ENCODE peak calls at places on chromosomes 2 and 18, in four cellular contexts. G is IMR-90, H is endothelial cell of umbilical vein, U is K562. X is an unnamed sample.
A peak's percentile ranks its signal among the peaks of the same experiment; 100 is the strongest.

GRCh38 chr2:162220438-162220837 is 22.8 kb downstream of the FAP start:
- DNase-seq in G (no peak), H (no peak), U (no peak), X (no peak)

GRCh38 chr2:230908094-230908594 is 16.9 kb downstream of the GPR55 start:
- DNase-seq in G (peak; percentile 3), H (no peak), U (peak; percentile 12), X (no peak)

GRCh38 chr2:146879882-146880281 is 964.9 kb upstream of the ACVR2A start:
- DNase-seq in G (no peak), H (no peak), U (no peak), X (no peak)

GRCh38 chr2:127563458-127564428 is 28.3 kb downstream of the MYO7B start:
- DNase-seq in G (no peak), H (no peak), U (no peak), X (no peak)

GRCh38 chr2:159272166-159272565 is 14.3 kb downstream of the WDSUB1 start:
- DNase-seq in G (no peak), H (no peak), U (no peak), X (no peak)

GRCh38 chr2:239751719-239752355 is 273.3 kb downstream of the NDUFA10 start:
- DNase-seq in G (no peak), H (no peak), U (no peak), X (no peak)

GRCh38 chr18:8423051-8423558 is 186.1 kb upstream of the RAB12 start:
- DNase-seq in G (peak; percentile 65), H (peak; percentile 6), U (peak; percentile 5), X (no peak)

GRCh38 chr18:10135302-10135926 is 221.6 kb downstream of the VAPA start:
- DNase-seq in G (no peak), H (no peak), U (no peak), X (no peak)

GRCh38 chr18:12656671-12657047 is 1.2 kb downstream of the SPIRE1 start:
- DNase-seq in G (peak; percentile 50), H (peak; percentile 63), U (peak; percentile 16), X (no peak)

GRCh38 chr2:146874260-146874658 is 970.6 kb upstream of the ACVR2A start:
- DNase-seq in G (no peak), H (peak; percentile 98), U (no peak), X (peak; percentile 77)

GRCh38 chr2:12488365-12488972 is 228.3 kb upstream of the TRIB2 start:
- DNase-seq in G (no peak), H (no peak), U (no peak), X (no peak)

GRCh38 chr18:50218432-50219197 is 23.7 kb upstream of the MYO5B start:
- DNase-seq in G (peak; percentile 14), H (peak; percentile 20), U (peak; percentile 17), X (no peak)

GRCh38 chr2:237961637-237962036 is 5.2 kb upstream of the UBE2F start:
- DNase-seq in G (no peak), H (no peak), U (no peak), X (no peak)

GRCh38 chr2:173432049-173432754 is 77.5 kb downstream of the CDCA7 start:
- DNase-seq in G (peak; percentile 71), H (no peak), U (no peak), X (no peak)

GRCh38 chr2:121255363-121255762 is 29.6 kb downstream of the TFCP2L1 start:
- DNase-seq in G (no peak), H (no peak), U (no peak), X (no peak)

GRCh38 chr2:213152065-213152794 is 818 bp upstream of the IKZF2 start:
- DNase-seq in G (peak; percentile 77), H (peak; percentile 64), U (peak; percentile 39), X (no peak)

GRCh38 chr18:58321986-58322385 is 278.0 kb downstream of the NEDD4L start:
- DNase-seq in G (peak; percentile 74), H (peak; percentile 65), U (peak; percentile 83), X (no peak)

GRCh38 chr2:38178142-38178541 is 102.2 kb upstream of the CYP1B1 start:
- DNase-seq in G (no peak), H (no peak), U (no peak), X (no peak)

GRCh38 chr2:202771741-202772470 is 99.7 kb downstream of the ICA1L start:
- DNase-seq in G (peak; percentile 75), H (no peak), U (no peak), X (no peak)

GRCh38 chr2:156435392-156435724 is 821 bp upstream of the GPD2 start:
- DNase-seq in G (no peak), H (no peak), U (no peak), X (no peak)

GRCh38 chr2:11405599-11406491 is 60.1 kb downstream of the E2F6 start:
- DNase-seq in G (peak; percentile 38), H (no peak), U (no peak), X (no peak)

GRCh38 chr2:147594038-147594437 is 250.8 kb upstream of the ACVR2A start:
- DNase-seq in G (no peak), H (no peak), U (no peak), X (no peak)

GRCh38 chr2:216083464-216084279 is 2.0 kb downstream of the TMEM169 start:
- DNase-seq in G (peak; percentile 83), H (no peak), U (peak; percentile 33), X (no peak)

GRCh38 chr2:127901339-127902072 is 15.8 kb upstream of the AMMECR1L start:
- DNase-seq in G (peak; percentile 30), H (no peak), U (no peak), X (no peak)

GRCh38 chr2:218285604-218286003 is 6.7 kb downstream of the TMBIM1 start:
- DNase-seq in G (peak; percentile 48), H (no peak), U (no peak), X (no peak)

GRCh38 chr18:37341016-37341415 is 224.6 kb downstream of the CELF4 start:
- DNase-seq in G (no peak), H (no peak), U (no peak), X (no peak)

GRCh38 chr2:9897796-9898195 is 53.7 kb upstream of the GRHL1 start:
- DNase-seq in G (peak; percentile 35), H (no peak), U (no peak), X (no peak)

DNA sequence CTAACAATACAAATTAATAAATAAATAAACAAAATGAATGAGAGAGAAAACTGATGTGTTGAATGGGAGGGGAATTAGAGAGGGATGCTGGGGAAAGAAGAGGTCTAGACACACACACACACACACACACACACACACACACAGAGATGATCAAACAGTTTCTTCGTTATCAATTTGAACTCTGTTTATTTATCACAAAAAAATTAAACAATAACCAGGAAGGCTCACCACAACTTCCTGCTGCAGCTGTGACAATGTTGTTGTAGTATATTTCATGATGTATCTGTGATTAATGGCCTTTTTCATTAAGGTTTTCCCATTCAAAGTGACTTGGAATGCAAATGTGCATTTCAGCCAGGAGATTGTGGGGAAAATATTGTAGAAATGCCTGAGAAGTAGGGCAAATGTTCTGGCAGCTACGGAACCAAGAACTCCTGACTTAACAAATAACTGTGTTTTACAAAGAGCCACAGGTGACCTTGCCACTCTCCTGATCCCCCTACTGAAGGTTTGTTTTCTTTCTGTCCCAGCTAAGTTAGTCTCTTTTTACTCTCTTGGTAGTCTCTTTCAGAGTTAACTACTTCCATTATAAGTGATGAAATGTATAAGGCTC is 23.8 kb upstream of the C2orf80 start:
- DNase-seq in G (no peak), H (no peak), U (no peak), X (no peak)
- H3K9me1 ChIP-seq in G (no peaks in the 10 kb centered on the region), H (no peaks in the 10 kb centered on the region), U (no peaks in the 10 kb centered on the region), X (no peaks in the 10 kb centered on the region)

DNA sequence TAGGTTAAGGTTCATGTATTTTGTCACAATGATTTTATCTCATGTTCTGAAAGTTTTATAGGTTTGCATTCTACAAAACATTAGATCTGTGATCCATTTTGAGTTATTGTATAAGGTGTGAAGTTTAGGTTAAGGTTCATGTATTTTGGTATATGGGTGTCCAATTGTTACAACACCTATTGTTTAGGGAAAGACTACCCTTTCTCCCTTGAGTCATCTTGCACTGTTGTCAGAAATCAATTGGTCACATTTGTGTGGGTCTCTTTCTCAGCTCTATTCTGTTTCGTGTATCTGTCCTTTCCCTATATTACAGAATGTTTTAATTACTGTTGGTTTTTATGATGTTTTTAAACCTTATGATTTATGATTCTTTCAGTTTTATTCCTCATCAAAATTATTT is 192.3 kb downstream of the MCFD2 start:
- DNase-seq in G (no peak), H (no peak), U (no peak), X (no peak)
- H2AFZ ChIP-seq in G (no peak overlapping the region), H (no peak overlapping the region), U (no peak overlapping the region), X (no peak overlapping the region)

GRCh38 chr2:61145990-61146389 is 16.0 kb upstream of the C2orf74 start:
- DNase-seq in G (no peak), H (no peak), U (no peak), X (no peak)

GRCh38 chr2:61144697-61145268 is 17.2 kb upstream of the C2orf74 start:
- DNase-seq in G (peak; percentile 97), H (peak; percentile 100), U (no peak), X (peak; percentile 92)

GRCh38 chr2:61151434-61151833 is 10.6 kb upstream of the C2orf74 start:
- DNase-seq in G (peak; percentile 32), H (no peak), U (peak; percentile 20), X (no peak)

GRCh38 chr2:61149074-61149473 is 12.9 kb upstream of the C2orf74 start:
- DNase-seq in G (no peak), H (no peak), U (no peak), X (no peak)
- H3K9me1 ChIP-seq in G (no peaks in the 10 kb centered on the region), H (no peaks in the 10 kb centered on the region), U (no peaks in the 10 kb centered on the region), X (no peaks in the 10 kb centered on the region)

GRCh38 chr18:74468547-74469014 is 11.5 kb upstream of the DIPK1C start:
- DNase-seq in G (no peak), H (peak; percentile 65), U (no peak), X (peak; percentile 2)

GRCh38 chr18:74460825-74461224 is 3.7 kb upstream of the DIPK1C start:
- DNase-seq in G (no peak), H (no peak), U (no peak), X (no peak)

GRCh38 chr18:74459877-74460276 is 2.8 kb upstream of the DIPK1C start:
- DNase-seq in G (no peak), H (no peak), U (peak; percentile 20), X (no peak)

GRCh38 chr18:74463271-74463670 is 6.2 kb upstream of the DIPK1C start:
- DNase-seq in G (no peak), H (no peak), U (no peak), X (no peak)

DNA sequence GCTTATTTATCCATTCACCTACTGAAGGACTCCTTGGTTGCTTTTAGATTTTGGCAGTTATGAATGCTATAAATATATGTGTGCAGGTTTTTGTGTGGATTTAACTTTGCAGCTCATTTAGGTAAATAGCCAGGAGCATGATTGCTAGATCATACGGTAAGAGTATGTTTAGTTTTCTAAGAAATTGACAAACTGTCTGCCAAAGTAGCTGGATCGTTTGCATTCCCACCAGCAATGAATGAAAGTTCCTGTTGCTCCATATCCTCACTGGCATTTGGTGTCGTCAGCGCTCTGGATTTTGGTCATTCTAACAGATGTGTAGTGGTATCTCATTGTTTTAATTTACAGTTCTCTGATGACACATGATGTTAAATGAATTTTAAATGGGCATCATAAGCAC is 8.7 kb upstream of the DIPK1C start:
- DNase-seq in G (no peak), H (no peak), U (no peak), X (no peak)
- H2AFZ ChIP-seq in G (no peak overlapping the region), H (no peak overlapping the region), U (no peak overlapping the region), X (no peak overlapping the region)

X was measured in keratinocyte.